ENCODE peak calls at places on chromosomes 6 and 20, in four cellular contexts. R is MG63, O is HAP-1, I is Peyer's patch. F is an unnamed sample. For H3K9me3 and H3K27me3, the result is how much of the 10 kb centered on the place peaks cover.

GRCh38 chr6:11416936-11417576 is 120.5 kb upstream of the TMEM170B start:
- DNase-seq in I (no peak), O (no peak), R (no peak), F (no peak)

GRCh38 chr6:124684621-124685020 is 277.6 kb upstream of the RNF217 start:
- DNase-seq in O (no peak), R (no peak), I (no peak), F (no peak)

GRCh38 chr6:140256213-140256612 is 881.8 kb upstream of the CITED2 start:
- DNase-seq in R (no peak), I (no peak), O (no peak), F (peak)

GRCh38 chr6:74741608-74742007 is 464.2 kb downstream of the COL12A1 start:
- DNase-seq in I (no peak), O (no peak), R (peak), F (no peak)

GRCh38 chr6:30231067-30231466 is 17.9 kb upstream of the TRIM26 start:
- DNase-seq in R (no peak), I (no peak), O (no peak), F (no peak)

GRCh38 chr20:46118481-46119020 is 437 bp downstream of the CD40 start:
- DNase-seq in O (no peak), R (no peak), I (no peak), F (no peak)

GRCh38 chr6:139960676-139961075 is 586.2 kb upstream of the CITED2 start:
- DNase-seq in R (no peak), I (no peak), O (no peak), F (no peak)

GRCh38 chr6:120116343-120116742 is 766.8 kb upstream of the MAN1A1 start:
- DNase-seq in I (no peak), R (no peak), O (no peak), F (no peak)

GRCh38 chr6:99613398-99613704 is 6.7 kb downstream of the PRDM13 start:
- DNase-seq in I (peak), R (peak), O (no peak), F (no peak)

GRCh38 chr6:105991561-105992314 is 94.4 kb upstream of the PRDM1 start:
- DNase-seq in R (no peak), I (peak), O (no peak), F (peak)

GRCh38 chr20:33187491-33187890 is 19.5 kb downstream of the BPIFA2 start:
- DNase-seq in R (no peak), I (no peak), O (no peak), F (no peak)

GRCh38 chr6:74073429-74073828 is 377.4 kb downstream of the CD109 start:
- DNase-seq in O (no peak), I (no peak), R (peak), F (peak)

GRCh38 chr20:17611540-17612286 is 41.8 kb downstream of the DSTN start:
- DNase-seq in O (no peak), R (no peak), I (peak), F (peak)

DNA sequence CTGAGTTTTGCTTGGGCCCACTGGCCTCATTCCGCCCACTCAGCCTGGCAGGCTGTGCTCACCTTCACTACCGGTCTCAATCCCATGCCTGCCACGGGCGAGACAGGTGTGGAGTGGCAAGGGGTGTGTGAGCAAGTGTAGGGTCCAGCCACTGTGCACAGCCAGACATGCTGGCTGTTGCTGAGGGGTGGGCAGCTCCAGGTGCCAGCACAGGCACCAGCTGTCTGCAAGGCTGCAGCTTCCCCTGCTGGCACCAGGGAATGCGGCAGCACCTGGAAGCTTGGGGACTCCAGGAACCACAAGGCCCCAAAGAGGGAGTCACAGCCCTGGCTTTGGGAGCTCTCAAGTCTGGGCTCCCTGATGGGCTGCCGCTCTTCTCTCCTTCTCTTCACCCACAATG is 372.7 kb downstream of the CBLN4 start:
- DNase-seq in I (no peak), R (no peak), O (no peak), F (no peak)
- H3K9me3 ChIP-seq in I (under half), R (under half), O (under half), F (under half)

GRCh38 chr20:60642546-60642945 is 609.5 kb upstream of the CDH4 start:
- DNase-seq in O (no peak), I (no peak), R (no peak), F (no peak)
- H3K27me3 ChIP-seq in O (under half), I (under half), R (under half), F (under half)

GRCh38 chr6:170137911-170138910 is 152.7 kb downstream of the DLL1 start:
- DNase-seq in O (no peak), R (no peak), I (peak), F (no peak)

GRCh38 chr6:170135821-170136471 is 154.9 kb downstream of the DLL1 start:
- DNase-seq in R (no peak), O (no peak), I (no peak), F (no peak)

GRCh38 chr6:170136541-170137175 is 154.2 kb downstream of the DLL1 start:
- DNase-seq in O (no peak), I (peak), R (no peak), F (no peak)

GRCh38 chr6:170135461-170135820 is 155.4 kb downstream of the DLL1 start:
- DNase-seq in O (no peak), R (no peak), I (no peak), F (no peak)

GRCh38 chr6:170137176-170137891 is 153.5 kb downstream of the DLL1 start:
- DNase-seq in R (no peak), O (no peak), I (no peak), F (peak)
- H3K9me3 ChIP-seq in R (under half), O (under half), I (under half), F (under half)

DNA sequence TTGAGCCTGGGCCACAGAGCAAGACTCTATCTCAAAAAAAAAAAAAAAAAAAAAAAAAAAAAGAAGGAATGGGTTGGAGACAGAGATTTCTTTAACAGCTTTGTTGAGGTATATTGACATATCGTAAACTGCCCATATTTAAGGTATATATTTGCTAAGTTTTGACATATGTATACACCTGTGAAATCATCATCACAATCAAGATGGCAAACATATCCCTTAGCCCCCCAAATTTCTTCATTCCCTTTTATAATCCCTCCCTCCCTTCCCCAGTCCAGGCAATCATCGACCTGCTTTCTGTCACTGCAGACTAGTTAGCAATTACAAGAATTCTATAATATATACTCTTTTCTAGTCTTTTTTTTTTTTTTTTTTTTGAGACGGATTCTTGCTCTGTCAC is 29.0 kb downstream of the SERPINB1 start:
- DNase-seq in O (no peak), R (no peak), I (no peak), F (no peak)
- H3K27me3 ChIP-seq in O (under half), R (under half), I (under half), F (under half)

DNA sequence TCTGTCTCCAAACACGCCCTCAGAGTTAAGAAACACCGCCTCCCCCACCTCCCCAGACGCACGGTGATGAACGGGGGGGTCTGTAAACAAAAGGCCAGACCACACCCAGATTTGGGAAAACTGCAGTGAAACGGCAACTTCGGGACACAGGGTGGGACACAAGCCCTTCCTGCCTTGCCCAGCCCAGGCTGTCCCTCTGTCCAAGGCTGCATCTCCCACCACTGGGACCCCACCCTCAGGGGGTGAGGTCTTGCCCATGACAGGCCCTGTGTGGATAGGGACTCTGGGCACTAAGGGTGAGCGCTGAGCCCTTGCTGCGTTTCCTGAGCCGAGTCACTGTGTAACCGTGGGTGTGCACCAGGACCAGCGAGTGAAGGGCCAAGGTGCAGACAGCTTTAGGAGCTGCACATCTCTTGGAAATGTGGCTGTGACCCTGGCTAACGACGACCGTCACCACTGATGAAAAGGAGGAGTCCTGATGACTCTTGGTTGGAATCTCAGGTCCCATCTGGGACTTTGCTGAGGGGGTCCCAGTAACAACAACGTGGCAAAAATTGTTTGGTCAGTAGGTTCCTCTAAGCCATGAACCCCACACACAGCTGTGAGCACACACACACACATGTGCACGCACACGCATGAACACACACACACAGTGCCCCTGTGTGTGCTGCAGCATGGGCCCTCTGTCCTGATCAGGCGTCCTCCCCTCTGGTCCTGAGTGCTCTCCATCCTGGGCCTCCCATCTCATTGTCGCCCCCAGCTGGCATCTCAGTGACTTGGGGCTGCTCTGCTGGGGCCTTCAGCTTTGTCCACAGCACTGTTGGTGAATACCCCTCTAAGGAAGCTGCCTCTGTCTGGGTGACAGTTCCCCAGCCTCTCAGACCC is 100.6 kb downstream of the RAMACL start:
- DNase-seq in I (peak), R (no peak), O (no peak), F (no peak)
- H3K9me3 ChIP-seq in I (under half), R (under half), O (under half), F (under half)

DNA sequence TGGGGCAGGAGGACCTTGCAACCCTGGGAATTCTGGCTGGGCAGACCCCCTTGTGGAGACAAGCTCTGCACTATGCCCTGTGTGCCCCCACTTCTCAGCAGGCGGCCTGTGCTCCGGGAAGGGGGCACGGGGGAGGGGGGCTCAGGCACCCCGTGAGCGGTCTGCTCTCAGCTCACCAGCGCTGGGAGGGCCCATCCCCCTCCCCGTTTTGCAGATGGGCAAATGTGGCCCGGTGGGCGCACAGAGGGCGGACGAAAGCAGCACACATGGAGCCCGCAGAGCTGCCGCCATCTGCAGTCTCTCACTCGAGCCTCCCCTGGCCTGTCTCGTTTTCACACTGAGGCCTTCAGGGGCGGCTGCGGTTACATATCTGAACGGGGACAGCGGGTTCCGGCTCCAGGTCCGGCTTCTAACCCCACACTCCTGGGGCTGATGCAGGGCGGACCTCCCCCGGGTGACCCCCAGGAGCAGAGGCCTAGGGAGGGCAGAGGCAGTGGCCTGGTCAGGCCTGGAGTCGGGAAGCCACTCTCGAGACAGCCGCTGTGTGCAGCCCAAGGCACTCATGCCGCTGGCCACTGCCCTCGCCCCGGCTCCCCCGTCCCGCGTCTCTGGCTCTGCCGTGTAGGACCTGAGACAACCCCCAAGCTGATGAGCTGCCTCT is 13.9 kb downstream of the CHRNA4 start:
- DNase-seq in I (no peak), R (no peak), O (no peak), F (no peak)
- H3K27me3 ChIP-seq in I (under half), R (under half), O (under half), F (under half)

DNA sequence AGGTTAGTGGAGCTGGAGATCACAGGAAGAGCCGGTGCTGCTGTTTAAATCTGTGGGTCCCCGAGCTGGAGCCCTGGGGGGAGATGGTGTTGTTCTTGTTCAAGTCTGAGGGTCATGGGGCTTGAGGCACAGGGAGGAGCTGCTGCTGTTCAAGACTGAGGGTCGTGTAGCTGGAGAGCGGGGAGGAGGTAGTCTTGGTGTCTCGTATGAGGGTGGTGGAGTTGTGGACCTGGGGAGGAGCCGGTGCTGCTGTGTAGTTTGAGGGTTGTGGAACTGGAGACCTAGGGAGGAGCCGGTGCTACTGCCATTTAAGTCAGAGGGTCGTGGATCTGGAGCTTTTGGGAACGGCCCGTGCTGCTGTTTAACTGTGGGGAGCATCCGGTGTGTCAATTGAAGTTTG is 112.2 kb upstream of the SULF2 start:
- DNase-seq in R (no peak), O (no peak), I (no peak), F (no peak)
- H3K9me3 ChIP-seq in R (under half), O (under half), I (under half), F (under half)

F was measured in mammary epithelial cell.